ENCODE peak calls at places on chromosomes 6 and 20, in six cellular contexts. X, T, B, G, O and M are unnamed samples.

GRCh38 chr20:4449977-4450715 is 271.6 kb upstream of the PRND start:
- ATAC-seq in X (no peak), T (peak), B (no peak), G (peak), O (peak), M (no peak)

GRCh38 chr6:35294308-35294945 is 3.2 kb upstream of the DEF6 start:
- ATAC-seq in X (peak), T (peak), B (no peak), G (peak), O (peak), M (no peak)

GRCh38 chr6:159378361-159378760 is 209.2 kb downstream of the FNDC1 start:
- ATAC-seq in X (no peak), T (no peak), B (no peak), G (no peak), O (no peak), M (no peak)

GRCh38 chr20:47379433-47380150 is 23.1 kb upstream of the ZMYND8 start:
- ATAC-seq in X (no peak), T (no peak), B (no peak), G (peak), O (peak), M (no peak)

GRCh38 chr6:4163408-4163807 is 28.0 kb upstream of the ECI2 start:
- ATAC-seq in X (no peak), T (no peak), B (no peak), G (peak), O (no peak), M (no peak)

GRCh38 chr20:62735331-62735821 is 26.7 kb downstream of the NTSR1 start:
- ATAC-seq in X (no peak), T (peak), B (no peak), G (no peak), O (no peak), M (no peak)

GRCh38 chr6:35310265-35310831 is 12.7 kb downstream of the DEF6 start:
- ATAC-seq in X (no peak), T (no peak), B (no peak), G (no peak), O (no peak), M (no peak)

GRCh38 chr6:143936986-143937765 is 70.9 kb downstream of the PLAGL1 start:
- ATAC-seq in X (no peak), T (no peak), B (no peak), G (peak), O (no peak), M (no peak)

GRCh38 chr6:74166849-74167248 is 470.8 kb downstream of the CD109 start:
- ATAC-seq in X (no peak), T (no peak), B (no peak), G (no peak), O (no peak), M (no peak)

GRCh38 chr20:19973920-19974620 is 43.1 kb upstream of the NAA20 start:
- ATAC-seq in X (no peak), T (no peak), B (peak), G (no peak), O (no peak), M (peak)

GRCh38 chr6:2086328-2087008 is 158.9 kb downstream of the GMDS start:
- ATAC-seq in X (no peak), T (no peak), B (no peak), G (no peak), O (no peak), M (no peak)

GRCh38 chr6:25689966-25690365 is 38.0 kb downstream of the SCGN start:
- ATAC-seq in X (no peak), T (no peak), B (no peak), G (no peak), O (no peak), M (no peak)

GRCh38 chr6:8143945-8144344 is 41.6 kb upstream of the EEF1E1 start:
- ATAC-seq in X (no peak), T (no peak), B (no peak), G (no peak), O (no peak), M (no peak)

GRCh38 chr6:149727793-149728498 is 10.0 kb upstream of the LATS1 start:
- ATAC-seq in X (no peak), T (no peak), B (no peak), G (no peak), O (peak), M (no peak)

GRCh38 chr6:111794716-111795452 is 78.4 kb downstream of the FYN start:
- ATAC-seq in X (peak), T (no peak), B (no peak), G (peak), O (peak), M (no peak)

GRCh38 chr20:10669843-10670446 is 3.9 kb downstream of the JAG1 start:
- ATAC-seq in X (no peak), T (no peak), B (no peak), G (no peak), O (no peak), M (no peak)

GRCh38 chr20:62662422-62662821 is 20.1 kb downstream of the SLCO4A1 start:
- ATAC-seq in X (no peak), T (no peak), B (no peak), G (no peak), O (no peak), M (peak)

GRCh38 chr6:107690864-107691661 is 133.1 kb downstream of the SCML4 start:
- ATAC-seq in X (no peak), T (no peak), B (no peak), G (no peak), O (no peak), M (peak)

GRCh38 chr6:40630046-40630445 is 42.9 kb upstream of the LRFN2 start:
- ATAC-seq in X (no peak), T (no peak), B (no peak), G (no peak), O (no peak), M (no peak)

GRCh38 chr20:56646599-56646998 is 17.5 kb downstream of the TFAP2C start:
- ATAC-seq in X (no peak), T (no peak), B (no peak), G (no peak), O (no peak), M (no peak)

GRCh38 chr6:105606871-105607421 is 204.1 kb upstream of the PREP start:
- ATAC-seq in X (peak), T (no peak), B (no peak), G (no peak), O (no peak), M (no peak)

GRCh38 chr6:33312361-33313104 is 1.3 kb downstream of the TAPBP start:
- ATAC-seq in X (peak), T (peak), B (peak), G (peak), O (peak), M (peak)

GRCh38 chr20:55685425-55685824 is 319.9 kb downstream of the CBLN4 start:
- ATAC-seq in X (no peak), T (no peak), B (no peak), G (no peak), O (no peak), M (no peak)

GRCh38 chr6:87618531-87618930 is 28.6 kb downstream of the ORC3 start:
- ATAC-seq in X (no peak), T (no peak), B (no peak), G (no peak), O (no peak), M (no peak)

GRCh38 chr6:134057478-134057877 is 5.1 kb upstream of the SLC2A12 start:
- ATAC-seq in X (no peak), T (no peak), B (no peak), G (no peak), O (peak), M (no peak)

GRCh38 chr6:10297825-10298224 is 117.0 kb downstream of the TFAP2A start:
- ATAC-seq in X (no peak), T (no peak), B (no peak), G (no peak), O (no peak), M (no peak)

GRCh38 chr6:76633259-76633658 is 560.8 kb upstream of the IMPG1 start:
- ATAC-seq in X (peak), T (peak), B (no peak), G (peak), O (no peak), M (no peak)

GRCh38 chr6:7561153-7561964 is 19.9 kb downstream of the DSP start:
- ATAC-seq in X (no peak), T (no peak), B (no peak), G (peak), O (peak), M (peak)

GRCh38 chr6:29708432-29709177 is 14.6 kb upstream of the HLA-F start:
- ATAC-seq in X (peak), T (no peak), B (peak), G (no peak), O (no peak), M (no peak)

GRCh38 chr6:105501246-105501645 is 98.4 kb upstream of the PREP start:
- ATAC-seq in X (no peak), T (no peak), B (no peak), G (no peak), O (no peak), M (no peak)

GRCh38 chr6:157332813-157333212 is 9.5 kb upstream of the TMEM242 start:
- ATAC-seq in X (no peak), T (no peak), B (no peak), G (no peak), O (no peak), M (no peak)

GRCh38 chr6:157323114-157323923 is at the start of gene TMEM242:
- ATAC-seq in X (peak), T (peak), B (peak), G (peak), O (peak), M (peak)

GRCh38 chr20:21147593-21147992 is 21.7 kb downstream of the KIZ start:
- ATAC-seq in X (no peak), T (no peak), B (no peak), G (no peak), O (no peak), M (no peak)

GRCh38 chr6:5626727-5627426 is 365.6 kb downstream of the FARS2 start:
- ATAC-seq in X (peak), T (no peak), B (no peak), G (no peak), O (no peak), M (no peak)

GRCh38 chr6:13447949-13448724 is 39.3 kb downstream of the GFOD1 start:
- ATAC-seq in X (no peak), T (no peak), B (peak), G (no peak), O (no peak), M (peak)

GRCh38 chr20:37194616-37195015 is 15.3 kb upstream of the MROH8 start:
- ATAC-seq in X (peak), T (no peak), B (no peak), G (no peak), O (peak), M (no peak)

GRCh38 chr20:35307666-35308653 is 15.7 kb upstream of the FAM83C start:
- ATAC-seq in X (no peak), T (no peak), B (no peak), G (no peak), O (no peak), M (peak)

GRCh38 chr6:54010340-54011276 is 100.6 kb upstream of the MLIP start:
- ATAC-seq in X (no peak), T (no peak), B (no peak), G (peak), O (no peak), M (peak)

DNA sequence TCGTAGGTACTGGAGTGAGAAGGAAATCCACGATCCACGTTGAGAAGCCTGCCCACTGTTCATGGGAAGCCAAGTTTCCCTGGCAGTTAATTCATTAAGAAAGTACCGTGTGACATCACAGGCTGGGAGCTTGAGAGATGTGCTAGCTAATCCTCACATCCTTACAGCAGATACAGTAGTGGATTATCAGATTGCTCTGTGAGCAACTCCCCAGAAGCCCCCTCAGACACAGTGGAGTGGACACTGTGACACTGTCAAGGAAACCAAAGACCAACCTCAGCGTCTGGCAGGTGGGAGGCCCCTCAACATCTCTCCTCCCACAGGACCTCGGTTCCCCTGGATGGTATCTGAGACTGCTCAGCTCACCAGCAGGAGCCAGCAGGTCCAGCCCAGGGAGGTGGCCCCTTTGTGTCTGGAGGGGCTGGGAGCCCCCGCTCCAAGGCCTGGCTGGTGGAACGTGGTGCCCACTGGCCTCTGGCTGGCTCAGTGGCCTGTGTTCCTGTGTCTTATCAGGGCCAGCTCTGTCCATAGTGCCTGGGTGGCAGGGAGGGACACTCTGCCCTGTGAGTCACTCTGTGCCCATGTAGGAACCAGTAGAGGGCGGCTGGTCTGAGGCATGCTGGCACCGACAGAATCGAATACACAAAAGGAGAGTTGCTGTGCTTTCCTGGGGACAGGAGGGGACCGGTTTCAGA is 7.2 kb downstream of the PYGB start:
- ATAC-seq in X (no peak), T (peak), B (peak), G (peak), O (no peak), M (peak)
- TF ChIP-seq POLR2AphosphoS5 in X (no peak), T (no peak), B (no peak), G (no peak), O (no peak), M (no peak)

GRCh38 chr6:12331951-12332749 is 42.0 kb downstream of the EDN1 start:
- ATAC-seq in X (no peak), T (no peak), B (peak), G (peak), O (no peak), M (no peak)
- TF ChIP-seq POLR2A in X (no peak), T (no peak), B (no peak), G (no peak), O (no peak), M (no peak)

GRCh38 chr20:22578221-22579118 is 5.9 kb downstream of the FOXA2 start:
- ATAC-seq in X (no peak), T (no peak), B (peak), G (peak), O (no peak), M (no peak)

GRCh38 chr20:22579119-22579427 is 5.3 kb downstream of the FOXA2 start:
- ATAC-seq in X (no peak), T (no peak), B (no peak), G (no peak), O (no peak), M (no peak)

GRCh38 chr20:22581437-22582385 is 2.7 kb downstream of the FOXA2 start:
- ATAC-seq in X (no peak), T (no peak), B (no peak), G (no peak), O (no peak), M (no peak)

GRCh38 chr20:22577515-22578220 is 6.7 kb downstream of the FOXA2 start:
- ATAC-seq in X (no peak), T (no peak), B (peak), G (peak), O (no peak), M (no peak)

GRCh38 chr20:22579711-22580697 is 4.4 kb downstream of the FOXA2 start:
- ATAC-seq in X (no peak), T (no peak), B (no peak), G (no peak), O (no peak), M (no peak)
- TF ChIP-seq POLR2AphosphoS5 in X (no peak), T (no peak), B (no peak), G (peak), O (no peak), M (no peak)

DNA sequence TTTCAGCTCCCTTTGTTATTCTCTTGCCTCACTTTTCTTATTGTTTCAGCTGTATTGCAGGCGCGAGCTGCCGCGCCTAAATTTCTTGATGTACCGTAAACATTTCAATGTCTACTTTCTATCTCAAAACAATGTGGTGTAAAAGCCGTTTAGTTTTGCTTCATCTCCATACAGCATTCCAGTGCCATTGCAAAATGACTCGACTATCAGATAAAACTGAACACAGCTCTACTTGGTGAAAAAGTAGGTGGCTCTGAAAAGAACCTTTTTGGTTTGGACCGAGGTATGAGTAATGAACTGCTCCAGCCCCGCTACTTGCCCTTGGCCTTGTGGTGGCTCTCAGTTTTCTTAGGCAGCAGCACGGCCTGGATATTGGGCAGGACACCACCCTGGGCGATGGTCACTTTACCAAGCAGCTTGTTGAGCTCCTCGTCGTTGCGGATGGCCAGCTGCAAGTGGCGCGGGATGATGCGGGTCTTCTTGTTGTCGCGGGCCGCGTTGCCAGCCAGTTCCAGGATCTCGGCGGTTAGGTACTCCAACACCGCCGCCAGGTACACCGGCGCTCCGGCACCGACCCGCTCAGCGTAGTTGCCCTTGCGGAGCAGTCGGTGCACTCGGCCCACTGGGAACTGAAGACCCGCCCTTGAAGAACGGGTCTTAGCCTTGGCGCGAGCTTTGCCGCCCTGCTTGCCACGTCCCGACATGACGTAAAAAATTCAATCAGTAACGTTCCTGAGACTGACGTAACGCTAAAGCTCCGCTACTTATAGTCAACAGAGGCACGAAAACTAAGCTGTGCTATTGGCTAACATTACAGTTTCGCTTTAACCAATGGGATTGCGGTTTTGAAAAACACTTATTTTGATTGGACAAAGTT is 74.3 kb downstream of the OR2B2 start:
- ATAC-seq in X (peak), T (peak), B (peak), G (peak), O (peak), M (peak)
- TF ChIP-seq POLR2A in X (peak), T (peak), B (no peak), G (no peak), O (no peak), M (no peak)

GRCh38 chr6:43937236-43938177 is 167.5 kb downstream of the VEGFA start:
- ATAC-seq in X (no peak), T (no peak), B (peak), G (peak), O (peak), M (no peak)
- TF ChIP-seq POLR2AphosphoS5 in X (no peak), T (no peak), B (no peak), G (no peak), O (no peak), M (no peak)

GRCh38 chr6:80161438-80161837 is 55.0 kb downstream of the BCKDHB start:
- ATAC-seq in X (no peak), T (no peak), B (no peak), G (peak), O (no peak), M (no peak)

GRCh38 chr6:80151641-80152040 is 45.2 kb downstream of the BCKDHB start:
- ATAC-seq in X (no peak), T (no peak), B (no peak), G (no peak), O (no peak), M (no peak)

GRCh38 chr6:80158478-80158989 is 52.1 kb downstream of the BCKDHB start:
- ATAC-seq in X (peak), T (no peak), B (no peak), G (no peak), O (no peak), M (no peak)

GRCh38 chr6:80154160-80154559 is 47.7 kb downstream of the BCKDHB start:
- ATAC-seq in X (no peak), T (no peak), B (no peak), G (no peak), O (no peak), M (no peak)

GRCh38 chr6:80156204-80156603 is 49.7 kb downstream of the BCKDHB start:
- ATAC-seq in X (no peak), T (no peak), B (no peak), G (no peak), O (no peak), M (no peak)
- TF ChIP-seq POLR2A in X (no peak), T (no peak), B (no peak), G (no peak), O (no peak), M (no peak)

GRCh38 chr20:17875106-17875980 is 93.3 kb downstream of the SNX5 start:
- ATAC-seq in X (no peak), T (no peak), B (peak), G (peak), O (no peak), M (peak)
- TF ChIP-seq POLR2AphosphoS5 in X (no peak), T (no peak), B (peak), G (peak), O (no peak), M (peak)